ENCODE peak calls at places on chromosomes 7 and 10, in seven cellular contexts. X, I, B, F, L, N and T are unnamed samples.

GRCh38 chr7:25148772-25149575 is 23.9 kb upstream of the CYCS start:
- DNase-seq in N (no peak), X (no peak), F (no peak), B (no peak), I (no peak), L (no peak), T (no peak)

GRCh38 chr10:84175436-84175835 is 1.8 kb downstream of the GPR15LG start:
- DNase-seq in L (no peak), N (no peak), I (no peak), F (no peak), X (no peak), B (no peak), T (peak; percentile 39)

GRCh38 chr7:30549933-30550493 is 44.7 kb upstream of the GARS1 start:
- DNase-seq in L (no peak), I (no peak), B (no peak), F (peak; percentile 30), N (no peak), X (no peak), T (no peak)

GRCh38 chr7:105849122-105849855 is 27.1 kb downstream of the ATXN7L1 start:
- DNase-seq in I (no peak), N (no peak), F (no peak), B (peak; percentile 28), L (no peak), X (no peak), T (no peak)

GRCh38 chr7:74190259-74190658 is 16.1 kb downstream of the EIF4H start:
- DNase-seq in F (no peak), L (no peak), I (peak; percentile 46), N (no peak), X (no peak), B (no peak), T (no peak)

GRCh38 chr7:19133891-19134290 is 11.3 kb downstream of the FERD3L start:
- DNase-seq in I (no peak), F (no peak), N (no peak), X (no peak), L (no peak), B (no peak), T (no peak)

GRCh38 chr7:43639858-43640491 is 57.1 kb downstream of the STK17A start:
- DNase-seq in N (peak; percentile 68), B (no peak), L (peak; percentile 72), X (no peak), I (no peak), F (peak; percentile 84), T (no peak)

GRCh38 chr10:77226434-77226833 is 411.2 kb downstream of the KCNMA1 start:
- DNase-seq in X (no peak), B (no peak), I (no peak), N (no peak), L (no peak), F (no peak), T (no peak)

GRCh38 chr10:118763202-118763988 is 8.6 kb upstream of the CACUL1 start:
- DNase-seq in I (no peak), N (no peak), F (no peak), L (no peak), X (no peak), B (no peak), T (no peak)

GRCh38 chr7:123285076-123285700 is 85.4 kb upstream of the SLC13A1 start:
- DNase-seq in N (no peak), X (no peak), I (no peak), F (no peak), L (no peak), B (no peak), T (no peak)

GRCh38 chr7:19051767-19052375 is 65.6 kb downstream of the TWIST1 start:
- DNase-seq in I (no peak), B (peak; percentile 31), N (no peak), F (peak; percentile 30), L (peak; percentile 37), X (peak; percentile 20), T (no peak)

GRCh38 chr7:94662548-94662947 is 6.6 kb upstream of the SGCE start:
- DNase-seq in I (no peak), N (no peak), X (no peak), B (no peak), L (no peak), F (no peak), T (no peak)

GRCh38 chr7:150966002-150966401 is 12.1 kb downstream of the KCNH2 start:
- DNase-seq in X (peak; percentile 31), N (no peak), I (no peak), L (no peak), F (no peak), B (no peak), T (no peak)

GRCh38 chr10:44400553-44400952 is 15.7 kb upstream of the CXCL12 start:
- DNase-seq in N (no peak), I (no peak), B (no peak), L (no peak), X (no peak), F (no peak), T (no peak)

GRCh38 chr7:3043544-3044395 is at the start of gene CARD11:
- DNase-seq in L (no peak), B (peak; percentile 82), I (no peak), F (no peak), N (no peak), X (no peak), T (peak; percentile 75)

GRCh38 chr7:127819975-127820778 is 168.2 kb downstream of the SND1 start:
- DNase-seq in I (no peak), F (no peak), B (no peak), X (no peak), N (no peak), L (no peak), T (no peak)

GRCh38 chr10:60536529-60537114 is 146.9 kb upstream of the ANK3 start:
- DNase-seq in N (no peak), B (no peak), L (no peak), I (no peak), X (no peak), F (no peak), T (no peak)

GRCh38 chr7:1981201-1981877 is 251.4 kb downstream of the MAD1L1 start:
- DNase-seq in F (no peak), N (no peak), X (no peak), B (no peak), I (no peak), L (no peak), T (no peak)

GRCh38 chr10:132168571-132169030 is 18.1 kb upstream of the DPYSL4 start:
- DNase-seq in X (no peak), F (no peak), N (no peak), L (no peak), I (no peak), B (no peak), T (no peak)

GRCh38 chr7:117750612-117751563 is 122.4 kb downstream of the CTTNBP2 start:
- DNase-seq in B (no peak), X (peak; percentile 19), N (no peak), I (no peak), F (no peak), L (no peak), T (no peak)

GRCh38 chr10:86178401-86179142 is 188.0 kb downstream of the GRID1 start:
- DNase-seq in F (no peak), B (no peak), L (no peak), X (peak; percentile 58), N (no peak), I (no peak), T (peak; percentile 81)

GRCh38 chr10:84076540-84077195 is 62.6 kb upstream of the GHITM start:
- DNase-seq in B (no peak), N (no peak), X (no peak), L (no peak), F (no peak), I (no peak), T (no peak)

GRCh38 chr10:79346388-79347225 is 662 bp upstream of the PPIF start:
- DNase-seq in B (no peak), X (no peak), N (peak; percentile 61), I (peak; percentile 71), L (no peak), F (no peak), T (peak; percentile 84)

DNA sequence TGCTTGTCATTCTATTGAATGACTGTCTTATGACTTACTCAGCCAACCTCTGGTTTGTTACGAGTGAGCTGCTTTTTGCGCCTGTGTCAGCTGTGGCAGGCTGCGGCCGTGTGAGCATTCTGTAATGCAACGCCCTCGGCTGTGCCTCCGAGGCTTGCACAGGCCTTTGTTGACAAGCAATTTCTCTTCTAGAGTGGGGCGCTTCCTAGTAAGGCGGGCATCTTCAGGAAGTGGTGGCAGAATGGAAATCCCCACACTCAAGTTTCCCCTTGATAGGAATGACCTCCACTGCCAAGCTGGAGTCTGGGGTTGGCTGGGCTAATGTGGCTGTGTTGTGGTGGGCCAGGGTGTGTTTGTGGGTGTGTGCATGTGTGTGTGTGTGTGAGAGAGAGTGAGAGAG is 20.2 kb upstream of the TMEM178B start:
- DNase-seq in X (no peak), L (no peak), I (no peak), F (no peak), B (no peak), N (no peak), T (no peak)
- TF ChIP-seq POLR2A in X (no peak), L (no peak), I (no peak), F (no peak), B (no peak), N (no peak), T (no peak)

DNA sequence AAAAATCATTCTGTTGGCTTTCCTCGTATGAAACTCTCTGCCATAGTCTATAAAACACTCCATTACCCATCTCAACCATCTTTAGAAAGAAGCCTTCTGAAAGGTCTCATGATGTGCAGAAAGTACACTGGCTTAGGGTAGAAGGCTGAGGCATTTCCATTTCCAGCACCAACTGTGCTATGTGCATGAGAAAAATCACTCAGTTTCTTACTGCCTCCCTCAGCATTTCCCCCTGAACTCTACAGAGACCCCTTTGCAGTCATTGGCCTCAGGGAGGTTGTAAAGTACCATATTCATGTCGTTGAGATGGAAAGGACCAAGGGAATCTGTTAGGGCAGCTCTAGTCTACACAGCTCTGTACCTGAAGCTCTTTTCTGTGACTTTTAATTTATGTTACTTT is 46.8 kb downstream of the STEAP1B start:
- DNase-seq in I (no peak), L (no peak), X (no peak), F (no peak), B (no peak), N (no peak), T (no peak)
- H3K4me3 ChIP-seq in I (no peak overlapping the region), L (no peak overlapping the region), X (no peak overlapping the region), F (no peak overlapping the region), B (no peak overlapping the region), N (no peak overlapping the region), T (no peak overlapping the region)

GRCh38 chr10:480928-481551 is 208.4 kb downstream of the DIP2C start:
- DNase-seq in B (no peak), X (no peak), L (peak; percentile 51), F (peak; percentile 62), I (no peak), N (no peak), T (no peak)
- TF ChIP-seq CTCF in B (no peak), X (no peak), L (no peak), F (no peak), I (no peak), N (no peak), T (no peak)

GRCh38 chr7:27739301-27739913 is 555 bp upstream of the TAX1BP1 start:
- DNase-seq in B (no peak), I (no peak), X (peak; percentile 30), L (no peak), N (no peak), F (no peak), T (no peak)

GRCh38 chr7:27737591-27737990 is 2.4 kb upstream of the TAX1BP1 start:
- DNase-seq in F (peak; percentile 33), X (no peak), B (no peak), I (no peak), L (no peak), N (no peak), T (no peak)

GRCh38 chr7:27737178-27737577 is 2.8 kb upstream of the TAX1BP1 start:
- DNase-seq in I (no peak), X (no peak), L (no peak), B (no peak), N (no peak), F (no peak), T (no peak)

GRCh38 chr7:27739914-27740448 is at the start of gene TAX1BP1:
- DNase-seq in F (peak; percentile 96), N (peak; percentile 96), I (peak; percentile 98), X (peak; percentile 86), L (peak; percentile 96), B (peak; percentile 92), T (peak; percentile 99)

GRCh38 chr7:27740449-27741086 is 606 bp downstream of the TAX1BP1 start:
- DNase-seq in N (peak; percentile 84), I (peak; percentile 91), B (peak; percentile 89), F (peak; percentile 97), L (peak; percentile 97), X (peak; percentile 65), T (peak; percentile 89)
- TF ChIP-seq POLR2A in N (peak; percentile 31), I (peak; percentile 52), B (peak; percentile 76), F (peak; percentile 95), L (peak; percentile 80), X (peak; percentile 61), T (no peak)